ENCODE peak calls at places on chromosomes 3 and 15, in six cellular contexts. O is Peyer's patch, A is neural crest cell, X is transverse colon, V is nucleus accumbens, N is body of pancreas. E is an unnamed sample.

GRCh38 chr15:80182611-80183210 is 29.9 kb downstream of the FAH start:
- DNase-seq in O (no peak), A (no peak), X (no peak), V (no peak), N (no peak), E (no peak)

GRCh38 chr3:81349941-81350340 is 411.5 kb downstream of the GBE1 start:
- DNase-seq in O (no peak), A (no peak), X (no peak), V (no peak), N (no peak), E (no peak)

GRCh38 chr3:12984023-12984823 is 89.0 kb downstream of the IQSEC1 start:
- DNase-seq in O (peak; percentile 68), A (peak; percentile 57), X (peak; percentile 78), V (peak; percentile 50), N (peak; percentile 77), E (peak; percentile 73)

GRCh38 chr15:36571301-36571700 is 8.1 kb upstream of the CDIN1 start:
- DNase-seq in O (no peak), A (no peak), X (no peak), V (no peak), N (no peak), E (no peak)

GRCh38 chr3:179452166-179452544 is 885 bp upstream of the GNB4 start:
- DNase-seq in O (no peak), A (no peak), X (no peak), V (no peak), N (no peak), E (no peak)

GRCh38 chr15:69452702-69453513 is at the start of gene RPLP1:
- DNase-seq in O (peak; percentile 96), A (peak; percentile 97), X (peak; percentile 97), V (peak; percentile 92), N (peak; percentile 98), E (peak; percentile 94)

GRCh38 chr15:56587686-56588085 is 122.7 kb upstream of the MNS1 start:
- DNase-seq in O (no peak), A (no peak), X (no peak), V (no peak), N (no peak), E (no peak)

GRCh38 chr3:39180546-39181346 is 11.6 kb downstream of the XIRP1 start:
- DNase-seq in O (peak; percentile 97), A (peak; percentile 75), X (peak; percentile 97), V (peak; percentile 40), N (peak; percentile 97), E (peak; percentile 76)

GRCh38 chr3:133965033-133965570 is 64.6 kb downstream of the SLCO2A1 start:
- DNase-seq in O (no peak), A (no peak), X (no peak), V (no peak), N (no peak), E (no peak)

GRCh38 chr3:188212308-188212969 is 58.5 kb downstream of the LPP start:
- DNase-seq in O (no peak), A (no peak), X (no peak), V (no peak), N (no peak), E (no peak)

GRCh38 chr3:194740859-194741486 is 55.3 kb downstream of the FAM43A start:
- DNase-seq in O (no peak), A (no peak), X (no peak), V (no peak), N (no peak), E (peak; percentile 32)

GRCh38 chr3:140377644-140378043 is 300.2 kb upstream of the TRIM42 start:
- DNase-seq in O (no peak), A (no peak), X (no peak), V (no peak), N (no peak), E (no peak)

GRCh38 chr3:178419078-178419477 is 117.2 kb upstream of the KCNMB2 start:
- DNase-seq in O (no peak), A (no peak), X (no peak), V (no peak), N (no peak), E (no peak)